ENCODE peak calls at places on chromosomes 11 and 22, in five cellular contexts. H, Y, B, V and W are unnamed samples.

GRCh38 chr11:7520981-7521487 is 7.2 kb downstream of the PPFIBP2 start:
- DNase-seq in H (no peak), Y (no peak), B (no peak), V (no peak), W (no peak)

GRCh38 chr22:50018608-50019291 is 6.2 kb upstream of the IL17REL start:
- DNase-seq in H (no peak), Y (peak; percentile 54), B (no peak), V (no peak), W (no peak)

GRCh38 chr11:59186130-59186594 is 14.2 kb downstream of the DTX4 start:
- DNase-seq in H (no peak), Y (peak; percentile 72), B (no peak), V (peak; percentile 36), W (peak; percentile 80)

GRCh38 chr11:34626393-34626792 is 5.5 kb downstream of the EHF start:
- DNase-seq in H (no peak), Y (no peak), B (no peak), V (no peak), W (no peak)

GRCh38 chr11:132576706-132577105 is 955.6 kb downstream of the OPCML start:
- DNase-seq in H (peak; percentile 92), Y (no peak), B (peak; percentile 52), V (no peak), W (no peak)

GRCh38 chr11:36141595-36141994 is 147.6 kb downstream of the COMMD9 start:
- DNase-seq in H (no peak), Y (no peak), B (no peak), V (no peak), W (no peak)

GRCh38 chr11:121328967-121329653 is 36.5 kb downstream of the SC5D start:
- DNase-seq in H (no peak), Y (no peak), B (no peak), V (no peak), W (no peak)

GRCh38 chr11:64996710-64997380 is at the start of gene BATF2:
- DNase-seq in H (peak; percentile 72), Y (no peak), B (peak; percentile 84), V (no peak), W (peak; percentile 68)